ENCODE peak calls at places on chromosome 1, in five cellular contexts. T, P, W, H and Q are unnamed samples.

GRCh38 chr1:200182701-200183100 is 155.2 kb downstream of the NR5A2 start:
- DNase-seq in T (no peak), P (no peak), W (no peak), H (no peak), Q (no peak)

GRCh38 chr1:26281091-26281958 is 1.4 kb downstream of the SH3BGRL3 start:
- DNase-seq in T (no peak), P (peak), W (no peak), H (no peak), Q (peak)

GRCh38 chr1:150210086-150210485 is 25.8 kb downstream of the ANP32E start:
- DNase-seq in T (no peak), P (no peak), W (no peak), H (no peak), Q (no peak)

GRCh38 chr1:36481091-36481490 is 1.6 kb downstream of the CSF3R start:
- DNase-seq in T (no peak), P (peak), W (peak), H (no peak), Q (no peak)

GRCh38 chr1:32647308-32648134 is 2.8 kb downstream of the ZBTB8OS start:
- DNase-seq in T (no peak), P (no peak), W (no peak), H (no peak), Q (no peak)

GRCh38 chr1:97123717-97124446 is 402.3 kb downstream of the PTBP2 start:
- DNase-seq in T (no peak), P (no peak), W (no peak), H (no peak), Q (no peak)

GRCh38 chr1:82697965-82698364 is 897.2 kb downstream of the ADGRL2 start:
- DNase-seq in T (no peak), P (no peak), W (no peak), H (no peak), Q (no peak)

GRCh38 chr1:37752213-37752582 is 12.7 kb downstream of the EPHA10 start:
- DNase-seq in T (no peak), P (no peak), W (no peak), H (no peak), Q (no peak)

DNA sequence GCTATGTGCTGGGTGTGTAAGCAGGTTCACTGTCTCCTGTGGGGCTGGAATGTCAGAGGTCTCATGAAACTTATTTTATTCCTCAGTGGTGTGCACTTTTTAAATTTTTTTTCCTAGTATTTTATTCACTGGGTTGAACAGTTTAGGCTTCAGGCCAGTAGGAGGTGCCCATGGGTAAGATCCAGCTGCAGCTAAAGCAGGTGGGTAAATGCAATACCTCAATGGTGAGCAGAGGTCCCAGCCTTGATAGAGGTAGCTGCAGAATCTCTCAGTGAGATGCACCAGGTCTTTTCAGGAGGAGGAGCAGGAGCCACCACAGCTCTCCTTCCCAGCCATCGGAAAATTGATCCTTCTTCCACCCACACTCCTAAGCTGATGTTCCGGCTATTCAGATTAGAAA is 12.6 kb upstream of the OR6N2 start:
- DNase-seq in T (no peak), P (no peak), W (no peak), H (no peak), Q (peak)
- TF ChIP-seq CTCF in T (no peak), P (peak), W (peak), H (peak), Q (peak)

GRCh38 chr1:236545621-236546169 is 21.9 kb downstream of the LGALS8 start:
- DNase-seq in T (no peak), P (no peak), W (no peak), H (no peak), Q (no peak)

GRCh38 chr1:236540813-236541465 is 17.2 kb downstream of the LGALS8 start:
- DNase-seq in T (no peak), P (no peak), W (no peak), H (no peak), Q (no peak)

GRCh38 chr1:236541710-236542109 is 17.9 kb downstream of the LGALS8 start:
- DNase-seq in T (no peak), P (no peak), W (no peak), H (no peak), Q (no peak)

DNA sequence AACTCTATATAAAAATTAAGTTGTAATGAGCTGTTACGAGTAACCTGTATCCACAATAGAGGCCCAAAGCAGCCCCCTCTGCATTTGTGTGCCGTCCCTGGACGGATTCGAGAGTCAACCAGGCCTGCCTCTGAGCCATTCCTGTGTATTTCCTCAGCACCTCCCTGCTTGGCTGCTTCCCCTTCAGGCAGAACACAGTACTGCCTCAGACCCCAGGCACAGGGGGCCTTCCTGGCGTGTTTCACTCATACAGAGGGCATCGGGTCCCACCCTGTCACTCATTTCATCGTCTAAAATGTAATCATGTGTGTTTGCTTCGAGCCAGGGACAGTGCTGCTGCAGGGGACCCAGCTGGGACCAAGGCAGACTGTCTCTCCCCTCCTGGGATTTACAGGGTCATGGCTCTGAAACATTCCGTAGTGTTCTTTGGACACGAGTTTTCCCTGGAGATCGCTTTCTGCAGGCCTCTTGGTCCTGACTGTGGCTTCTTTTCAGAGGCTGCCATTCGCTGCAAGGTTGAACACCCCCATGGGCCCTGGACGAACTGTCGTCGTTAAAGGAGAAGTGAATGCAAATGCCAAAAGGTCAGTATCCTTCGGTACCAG is 19.4 kb downstream of the LGALS8 start:
- DNase-seq in T (no peak), P (no peak), W (no peak), H (no peak), Q (no peak)
- TF ChIP-seq CTCF in T (no peak), P (no peak), W (no peak), H (no peak), Q (no peak)

GRCh38 chr1:205396972-205397616 is 24.8 kb downstream of the LEMD1 start:
- DNase-seq in T (peak), P (peak), W (no peak), H (peak), Q (peak)
- TF ChIP-seq CTCF in T (peak), P (peak), W (peak), H (peak), Q (peak)

DNA sequence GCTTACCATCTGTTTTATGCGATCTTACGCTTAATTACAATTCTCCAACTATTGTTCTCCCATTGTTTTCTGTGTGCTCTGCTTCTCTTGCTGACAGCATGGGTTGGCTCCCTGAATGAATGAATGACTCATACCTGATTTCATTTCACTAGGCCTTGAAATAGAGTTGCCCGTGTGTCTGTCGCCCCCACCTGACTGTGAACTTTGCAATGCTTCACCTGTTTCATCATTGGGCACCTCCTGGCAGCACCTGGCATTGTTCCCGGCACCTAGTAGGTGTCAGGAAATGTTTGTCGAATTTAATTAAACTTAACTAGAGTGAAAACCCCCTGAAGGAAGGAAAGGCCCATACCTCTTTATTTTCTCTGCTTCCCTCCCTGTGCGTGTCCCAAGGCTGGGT is 120.5 kb upstream of the KLHDC7A start:
- DNase-seq in T (no peak), P (no peak), W (no peak), H (no peak), Q (no peak)
- TF ChIP-seq CTCF in T (no peak), P (no peak), W (no peak), H (no peak), Q (no peak)

GRCh38 chr1:107196973-107197562 is 56.2 kb downstream of the NTNG1 start:
- DNase-seq in T (peak), P (no peak), W (no peak), H (no peak), Q (peak)
- TF ChIP-seq CTCF in T (no peak), P (no peak), W (peak), H (peak), Q (peak)

GRCh38 chr1:245322673-245323072 is 167.9 kb downstream of the KIF26B start:
- DNase-seq in T (no peak), P (no peak), W (no peak), H (no peak), Q (no peak)
- TF ChIP-seq CTCF in T (no peak), P (no peak), W (no peak), H (no peak), Q (no peak)